ENCODE peak calls at places on chromosomes 2 and 18, in four cellular contexts. V is H1, R is mesendoderm, Y is IMR-90. E is an unnamed sample.

GRCh38 chr2:10303174-10303633 is 500 bp downstream of the HPCAL1 start:
- DNase-seq in V (no peak), R (no peak), Y (no peak), E (no peak)

GRCh38 chr2:121570036-121570664 is 39.5 kb downstream of the RNU4ATAC start:
- DNase-seq in V (no peak), R (no peak), Y (no peak), E (no peak)

GRCh38 chr18:45416168-45416567 is 199.1 kb upstream of the SLC14A2 start:
- DNase-seq in V (no peak), R (no peak), Y (no peak), E (no peak)

GRCh38 chr18:27863780-27864430 is 313.0 kb downstream of the CDH2 start:
- DNase-seq in V (no peak), R (no peak), Y (no peak), E (no peak)

GRCh38 chr2:156867201-156867600 is 390.3 kb upstream of the GALNT5 start:
- DNase-seq in V (no peak), R (no peak), Y (peak), E (no peak)

GRCh38 chr2:187051350-187051749 is 202.4 kb upstream of the ZSWIM2 start:
- DNase-seq in V (no peak), R (no peak), Y (no peak), E (no peak)

GRCh38 chr18:60675801-60676200 is 303.2 kb upstream of the MC4R start:
- DNase-seq in V (no peak), R (no peak), Y (no peak), E (no peak)

GRCh38 chr2:171159326-171160118 is 1.2 kb downstream of the TLK1 start:
- DNase-seq in V (no peak), R (peak), Y (peak), E (peak)

GRCh38 chr2:147173186-147173575 is 671.6 kb upstream of the ACVR2A start:
- DNase-seq in V (no peak), R (no peak), Y (no peak), E (no peak)

GRCh38 chr2:14148186-14148585 is 484.3 kb upstream of the LRATD1 start:
- DNase-seq in V (no peak), R (no peak), Y (peak), E (no peak)

GRCh38 chr2:85935170-85935745 is 46.5 kb upstream of the ST3GAL5 start:
- DNase-seq in V (no peak), R (no peak), Y (no peak), E (no peak)

GRCh38 chr2:237488295-237488694 is 1.2 kb downstream of the MLPH start:
- DNase-seq in V (no peak), R (no peak), Y (no peak), E (no peak)

GRCh38 chr2:132400901-132401240 is 15.7 kb upstream of the GPR39 start:
- DNase-seq in V (no peak), R (no peak), Y (no peak), E (no peak)

GRCh38 chr2:228644199-228644598 is 462.7 kb upstream of the SPHKAP start:
- DNase-seq in V (no peak), R (no peak), Y (no peak), E (no peak)

GRCh38 chr2:200913654-200914053 is 24.5 kb downstream of the NIF3L1 start:
- DNase-seq in V (no peak), R (no peak), Y (peak), E (no peak)

GRCh38 chr2:119387381-119388129 is 20.8 kb downstream of the DBI start:
- DNase-seq in V (no peak), R (peak), Y (peak), E (no peak)

GRCh38 chr2:78979380-78980238 is 45.9 kb upstream of the REG3G start:
- DNase-seq in V (peak), R (peak), Y (no peak), E (peak)

GRCh38 chr2:41853427-41854191 is 194.2 kb upstream of the PKDCC start:
- DNase-seq in V (peak), R (peak), Y (peak), E (peak)

GRCh38 chr18:55833543-55833942 is 245.6 kb upstream of the TCF4 start:
- DNase-seq in V (no peak), R (peak), Y (peak), E (no peak)

GRCh38 chr2:233355916-233356315 is 1.6 kb downstream of the DGKD start:
- DNase-seq in V (no peak), R (no peak), Y (no peak), E (no peak)

GRCh38 chr2:172376505-172377125 is 50.8 kb upstream of the ITGA6 start:
- DNase-seq in V (no peak), R (no peak), Y (no peak), E (no peak)

GRCh38 chr18:48900469-48900868 is 50.3 kb downstream of the SMAD7 start:
- DNase-seq in V (no peak), R (no peak), Y (no peak), E (no peak)

GRCh38 chr2:3107567-3107966 is 270.1 kb downstream of the EIPR1 start:
- DNase-seq in V (no peak), R (peak), Y (no peak), E (peak)

GRCh38 chr2:98518106-98518505 is 73.4 kb downstream of the INPP4A start:
- DNase-seq in V (no peak), R (peak), Y (no peak), E (no peak)

GRCh38 chr2:143607446-143608110 is 478.4 kb downstream of the ARHGAP15 start:
- DNase-seq in V (peak), R (peak), Y (peak), E (peak)

GRCh38 chr2:151711025-151711424 is 23.3 kb downstream of the NEB start:
- DNase-seq in V (no peak), R (no peak), Y (no peak), E (no peak)
- H4K5ac ChIP-seq in V (no peak), R (no peak), Y (no peak), E (no peak)

GRCh38 chr2:70982971-70983370 is 4.5 kb downstream of the ANKRD53 start:
- DNase-seq in V (no peak), R (no peak), Y (no peak), E (peak)
- H4K5ac ChIP-seq in V (no peak), R (no peak), Y (no peak), E (no peak)

GRCh38 chr2:12152888-12153287 is 406.5 kb downstream of the LPIN1 start:
- DNase-seq in V (no peak), R (no peak), Y (no peak), E (no peak)
- H4K5ac ChIP-seq in V (no peak), R (no peak), Y (no peak), E (no peak)

DNA sequence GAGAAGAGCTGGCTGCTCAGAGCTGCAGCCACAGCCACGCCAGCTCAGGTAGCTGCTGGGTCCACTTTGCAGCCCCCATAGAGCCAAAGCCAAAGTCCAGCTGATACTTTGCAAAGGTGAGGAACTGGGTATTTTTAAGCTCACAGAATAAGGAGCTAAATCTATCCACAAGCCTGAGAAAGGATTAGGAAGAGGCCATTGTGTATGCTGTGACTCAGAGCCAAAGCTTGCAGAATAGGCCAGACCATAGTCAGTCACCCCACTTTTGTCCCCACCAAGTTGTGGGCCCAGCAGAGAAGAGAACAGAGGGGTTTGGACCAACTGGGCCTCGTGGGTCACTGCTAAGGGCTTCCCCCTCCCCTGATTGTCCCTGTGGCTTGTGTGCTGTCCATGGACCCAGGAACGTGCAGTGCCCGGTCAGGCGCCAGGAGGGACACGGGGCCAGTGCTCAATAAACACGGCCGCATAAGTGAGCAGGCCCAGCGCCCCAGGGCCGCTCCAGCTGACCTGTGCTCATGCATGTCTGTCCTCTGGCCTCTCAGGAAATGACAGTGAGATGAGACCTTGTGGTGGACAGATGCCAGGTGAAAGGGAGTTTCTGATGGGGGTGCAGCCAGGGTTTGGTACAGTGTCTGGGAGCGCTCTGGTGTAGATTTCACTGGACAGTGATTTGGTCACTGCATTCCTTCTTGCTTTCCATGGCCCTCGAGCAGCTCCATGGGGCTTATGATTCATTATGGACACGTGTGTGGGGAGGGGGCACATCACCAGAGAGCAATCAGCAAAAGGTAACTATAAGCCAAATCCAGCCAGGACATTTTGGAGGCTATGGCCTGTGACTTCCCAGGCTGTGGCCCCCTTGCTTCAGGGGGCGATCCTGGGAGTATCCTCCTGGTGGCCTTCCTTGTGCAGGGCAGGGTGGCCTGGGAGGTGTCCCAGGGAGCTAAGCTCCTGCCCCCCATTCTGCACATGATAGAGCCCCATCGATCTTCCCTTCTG is 31.3 kb downstream of the MAL start:
- DNase-seq in V (no peak), R (no peak), Y (peak), E (no peak)
- H4K5ac ChIP-seq in V (no peak), R (no peak), Y (no peak), E (no peak)

GRCh38 chr2:234643407-234643806 is 146.5 kb upstream of the ARL4C start:
- DNase-seq in V (no peak), R (no peak), Y (peak), E (no peak)
- H4K5ac ChIP-seq in V (no peak), R (no peak), Y (no peak), E (no peak)

GRCh38 chr2:174702541-174702940 is 61.7 kb downstream of the CHRNA1 start:
- DNase-seq in V (no peak), R (no peak), Y (no peak), E (no peak)
- H4K5ac ChIP-seq in V (no peak), R (no peak), Y (no peak), E (no peak)

GRCh38 chr2:831638-832037 is 119.0 kb upstream of the SNTG2 start:
- DNase-seq in V (no peak), R (no peak), Y (no peak), E (no peak)

GRCh38 chr2:831225-831536 is 119.5 kb upstream of the SNTG2 start:
- DNase-seq in V (no peak), R (no peak), Y (no peak), E (peak)

GRCh38 chr2:834233-834632 is 116.4 kb upstream of the SNTG2 start:
- DNase-seq in V (no peak), R (no peak), Y (no peak), E (peak)

GRCh38 chr2:832635-833034 is 118.0 kb upstream of the SNTG2 start:
- DNase-seq in V (no peak), R (no peak), Y (no peak), E (no peak)

DNA sequence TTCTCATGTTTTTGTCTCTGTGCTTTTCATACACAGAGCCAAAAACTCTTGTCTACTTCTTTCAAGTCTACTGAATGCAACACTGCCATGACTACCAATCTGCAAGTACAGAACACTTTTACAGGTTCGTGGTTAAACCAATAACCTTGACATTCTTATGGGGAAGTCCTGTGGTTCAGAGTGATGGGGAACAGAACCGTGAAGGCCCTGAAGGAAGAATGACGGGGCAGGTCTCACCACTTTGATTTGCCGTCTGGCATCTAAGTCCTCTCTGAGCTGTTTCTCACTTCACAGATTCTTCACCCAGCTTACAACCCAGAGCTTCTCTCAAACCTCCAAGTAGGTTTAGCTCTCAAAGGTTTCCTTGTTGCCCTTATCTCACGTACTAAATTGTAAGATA is 117.5 kb upstream of the SNTG2 start:
- DNase-seq in V (no peak), R (no peak), Y (no peak), E (no peak)
- H4K5ac ChIP-seq in V (no peak), R (no peak), Y (no peak), E (no peak)

E was measured in H9.